ENCODE peak calls at places on chromosomes 7 and 10, in seven cellular contexts. M is pancreas, K is SK-N-MC, L is adrenal gland, Q is heart right ventricle, Y is aorta, P is mucosa of descending colon. B is an unnamed sample. For H3K36me3, the result is how much of the 10 kb centered on the place peaks cover.

GRCh38 chr7:104584620-104585019 is 256.2 kb downstream of the LHFPL3 start:
- DNase-seq in M (no peak), K (no peak), L (no peak), Q (no peak), Y (no peak), P (no peak), B (no peak)

GRCh38 chr10:79292789-79293746 is 54.2 kb upstream of the PPIF start:
- DNase-seq in M (no peak), K (no peak), L (peak), Q (no peak), Y (no peak), P (peak), B (no peak)

GRCh38 chr10:30056281-30056680 is 3.1 kb downstream of the JCAD start:
- DNase-seq in M (no peak), K (no peak), L (no peak), Q (no peak), Y (no peak), P (no peak), B (peak)

GRCh38 chr10:22321831-22322662 is 1.1 kb downstream of the BMI1 start:
- DNase-seq in M (peak), K (no peak), L (peak), Q (peak), Y (peak), P (peak), B (no peak)

GRCh38 chr10:132390455-132391371 is 6.3 kb upstream of the PWWP2B start:
- DNase-seq in M (no peak), K (no peak), L (no peak), Q (no peak), Y (peak), P (peak), B (no peak)

GRCh38 chr7:15016726-15017125 is 114.2 kb upstream of the DGKB start:
- DNase-seq in M (no peak), K (no peak), L (no peak), Q (no peak), Y (no peak), P (no peak), B (no peak)

GRCh38 chr10:61031341-61031740 is 87.4 kb upstream of the RHOBTB1 start:
- DNase-seq in M (no peak), K (no peak), L (no peak), Q (no peak), Y (no peak), P (no peak), B (no peak)

GRCh38 chr7:143322646-143323343 is 6.9 kb downstream of the CLCN1 start:
- DNase-seq in M (no peak), K (no peak), L (peak), Q (peak), Y (no peak), P (no peak), B (no peak)

GRCh38 chr10:44960098-44960480 is 487 bp downstream of the RASSF4 start:
- DNase-seq in M (no peak), K (no peak), L (no peak), Q (no peak), Y (no peak), P (no peak), B (no peak)

GRCh38 chr7:82156168-82156567 is 287.4 kb downstream of the CACNA2D1 start:
- DNase-seq in M (no peak), K (no peak), L (no peak), Q (no peak), Y (no peak), P (no peak), B (no peak)

GRCh38 chr7:18894155-18894554 is 223.3 kb downstream of the TWIST1 start:
- DNase-seq in M (no peak), K (no peak), L (no peak), Q (no peak), Y (no peak), P (no peak), B (no peak)

GRCh38 chr7:93119191-93119905 is 1.6 kb upstream of the SAMD9 start:
- DNase-seq in M (no peak), K (no peak), L (no peak), Q (no peak), Y (peak), P (no peak), B (no peak)

GRCh38 chr7:50351267-50351666 is 46.8 kb downstream of the IKZF1 start:
- DNase-seq in M (no peak), K (no peak), L (no peak), Q (no peak), Y (no peak), P (no peak), B (no peak)

GRCh38 chr10:22002531-22003110 is 909 bp downstream of the DNAJC1 start:
- DNase-seq in M (no peak), K (no peak), L (peak), Q (no peak), Y (no peak), P (no peak), B (peak)

GRCh38 chr10:132918617-132919373 is 23.6 kb downstream of the CFAP46 start:
- DNase-seq in M (no peak), K (no peak), L (no peak), Q (no peak), Y (peak), P (no peak), B (no peak)

GRCh38 chr7:45181991-45182855 is 24.6 kb downstream of the RAMP3 start:
- DNase-seq in M (no peak), K (no peak), L (no peak), Q (no peak), Y (peak), P (no peak), B (no peak)

GRCh38 chr10:47311193-47311899 is 10.9 kb upstream of the GDF2 start:
- DNase-seq in M (peak), K (no peak), L (no peak), Q (no peak), Y (no peak), P (peak), B (peak)

GRCh38 chr10:97869091-97870042 is 19.7 kb downstream of the GOLGA7B start:
- DNase-seq in M (peak), K (peak), L (peak), Q (peak), Y (peak), P (peak), B (peak)

GRCh38 chr7:66837007-66837406 is 84.0 kb upstream of the TMEM248 start:
- DNase-seq in M (no peak), K (peak), L (no peak), Q (no peak), Y (peak), P (no peak), B (no peak)

GRCh38 chr7:111933614-111934013 is 272.6 kb downstream of the DOCK4 start:
- DNase-seq in M (no peak), K (no peak), L (no peak), Q (no peak), Y (no peak), P (no peak), B (no peak)

GRCh38 chr7:141288626-141289025 is 214.8 kb downstream of the TMEM178B start:
- DNase-seq in M (no peak), K (no peak), L (no peak), Q (no peak), Y (no peak), P (no peak), B (no peak)

GRCh38 chr10:20963721-20964595 is 66.8 kb upstream of the NEBL start:
- DNase-seq in M (no peak), K (no peak), L (no peak), Q (no peak), Y (no peak), P (no peak), B (no peak)

GRCh38 chr7:64642875-64643274 is 23.1 kb upstream of the ZNF107 start:
- DNase-seq in M (no peak), K (no peak), L (no peak), Q (no peak), Y (no peak), P (no peak), B (no peak)

GRCh38 chr7:130823060-130823459 is 89.1 kb upstream of the KLF14 start:
- DNase-seq in M (no peak), K (no peak), L (no peak), Q (no peak), Y (no peak), P (no peak), B (no peak)

GRCh38 chr10:127182161-127182560 is 14.2 kb downstream of the INSYN2A start:
- DNase-seq in M (no peak), K (no peak), L (no peak), Q (no peak), Y (no peak), P (no peak), B (no peak)

GRCh38 chr7:109844362-109844761 is 1246.6 kb upstream of the LRRN3 start:
- DNase-seq in M (no peak), K (no peak), L (no peak), Q (no peak), Y (no peak), P (no peak), B (peak)

GRCh38 chr10:71089162-71089561 is 123.2 kb upstream of the UNC5B start:
- DNase-seq in M (no peak), K (no peak), L (no peak), Q (no peak), Y (no peak), P (no peak), B (no peak)

GRCh38 chr10:80454526-80455460 is 683 bp downstream of the TSPAN14 start:
- DNase-seq in M (peak), K (no peak), L (peak), Q (peak), Y (peak), P (peak), B (peak)

DNA sequence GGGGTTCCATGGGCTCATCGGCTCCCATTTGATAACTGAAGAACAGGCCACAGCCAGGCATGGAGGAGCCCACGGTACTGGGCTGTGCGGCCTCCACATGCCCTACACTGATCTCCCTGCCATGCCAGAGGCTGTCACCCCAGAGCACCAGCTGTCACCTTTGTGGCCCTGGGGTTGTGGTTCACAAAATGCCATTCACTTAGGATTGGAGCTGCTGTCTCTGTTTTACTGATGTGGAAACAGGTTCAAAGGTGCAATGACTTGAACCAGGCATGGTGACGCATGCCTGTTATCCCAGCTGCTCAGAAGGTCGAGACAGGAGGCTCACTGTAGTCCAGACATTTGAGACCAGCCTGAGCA is 4.3 kb upstream of the UPK3B start:
- DNase-seq in M (no peak), K (no peak), L (no peak), Q (no peak), Y (no peak), P (no peak), B (no peak)
- H3K36me3 ChIP-seq in M (under half), K (under half), L (under half), Q (under half), Y (under half), P (under half), B (under half)

GRCh38 chr7:5216931-5217330 is 26.9 kb downstream of the WIPI2 start:
- DNase-seq in M (no peak), K (no peak), L (no peak), Q (no peak), Y (no peak), P (peak), B (no peak)
- H3K36me3 ChIP-seq in M (half or more), K (half or more), L (half or more), Q (under half), Y (under half), P (under half), B (under half)

GRCh38 chr7:43593010-43593409 is 10.1 kb downstream of the STK17A start:
- DNase-seq in M (no peak), K (no peak), L (no peak), Q (no peak), Y (no peak), P (no peak), B (no peak)
- H3K36me3 ChIP-seq in M (under half), K (under half), L (under half), Q (under half), Y (under half), P (under half), B (under half)

GRCh38 chr10:5764422-5765297 is 48.6 kb downstream of the GDI2 start:
- DNase-seq in M (no peak), K (no peak), L (no peak), Q (no peak), Y (no peak), P (no peak), B (no peak)

GRCh38 chr10:5766189-5766588 is 47.0 kb downstream of the GDI2 start:
- DNase-seq in M (no peak), K (no peak), L (no peak), Q (no peak), Y (no peak), P (no peak), B (no peak)

GRCh38 chr10:5762531-5762930 is 50.7 kb downstream of the GDI2 start:
- DNase-seq in M (no peak), K (no peak), L (no peak), Q (no peak), Y (no peak), P (no peak), B (no peak)

GRCh38 chr10:5761220-5761619 is 52.0 kb downstream of the GDI2 start:
- DNase-seq in M (no peak), K (no peak), L (no peak), Q (no peak), Y (no peak), P (no peak), B (no peak)

GRCh38 chr10:5765617-5766016 is 47.6 kb downstream of the GDI2 start:
- DNase-seq in M (no peak), K (no peak), L (no peak), Q (no peak), Y (no peak), P (no peak), B (no peak)
- H3K36me3 ChIP-seq in M (under half), K (half or more), L (half or more), Q (under half), Y (under half), P (under half), B (under half)

DNA sequence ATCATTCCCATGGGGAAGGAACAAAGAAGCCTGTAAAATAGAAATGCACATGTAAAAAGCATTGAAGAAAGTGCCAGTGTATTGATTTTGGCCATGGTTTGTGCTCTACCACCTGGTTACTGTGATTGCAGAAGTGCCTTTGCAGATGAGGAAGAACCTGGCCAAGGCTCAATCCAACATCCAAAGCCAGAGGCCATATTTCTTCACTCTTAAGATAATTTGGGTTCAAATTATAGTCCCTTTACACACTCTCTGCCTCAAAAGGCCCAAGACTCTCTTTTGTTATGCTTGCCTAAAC is 122.1 kb downstream of the EGFR start:
- DNase-seq in M (no peak), K (no peak), L (no peak), Q (no peak), Y (no peak), P (no peak), B (no peak)
- H3K36me3 ChIP-seq in M (under half), K (under half), L (under half), Q (under half), Y (under half), P (under half), B (under half)

DNA sequence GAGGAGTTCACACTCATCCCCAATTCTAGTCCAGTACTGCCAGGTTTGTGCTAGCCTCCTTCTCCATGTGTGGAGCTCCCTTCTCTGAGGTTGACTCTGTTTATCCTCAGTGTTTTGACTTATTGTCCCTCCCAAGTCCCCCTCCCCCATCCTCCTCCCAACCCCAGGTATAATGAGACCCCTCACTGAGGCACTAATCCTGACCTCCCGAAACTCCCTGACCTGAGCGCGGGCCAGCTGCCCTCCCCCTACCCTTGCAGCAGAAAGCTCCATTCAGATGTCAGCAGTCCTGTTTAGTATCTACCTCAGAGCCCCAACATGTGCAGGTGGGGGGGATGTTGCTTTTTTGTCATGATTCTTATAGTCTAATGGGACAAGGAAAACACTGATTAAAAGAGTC is 61.4 kb downstream of the GDI2 start:
- DNase-seq in M (no peak), K (no peak), L (no peak), Q (no peak), Y (no peak), P (no peak), B (no peak)
- H3K36me3 ChIP-seq in M (under half), K (under half), L (under half), Q (under half), Y (under half), P (under half), B (under half)